ENCODE peak calls at places on chromosomes 4 and X, in four cellular contexts. One of them, this sample, is unnamed.

GRCh38 chrX:102712216-102712966 is at the start of gene GPRASP2:
- DNase-seq in IMR-90: no peak
- DNase-seq in GM12878: no peak
- DNase-seq in K562: peak
- DNase-seq in this sample: peak

GRCh38 chr4:170652571-170652970 is 562.8 kb upstream of the AADAT start:
- DNase-seq in IMR-90: peak
- DNase-seq in GM12878: no peak
- DNase-seq in K562: no peak
- DNase-seq in this sample: no peak

GRCh38 chrX:154804957-154805695 is at the start of gene MPP1:
- DNase-seq in IMR-90: peak
- DNase-seq in GM12878: peak
- DNase-seq in K562: peak
- DNase-seq in this sample: peak

GRCh38 chr4:91935217-91935616 is 368.5 kb upstream of the GRID2 start:
- DNase-seq in IMR-90: no peak
- DNase-seq in GM12878: no peak
- DNase-seq in K562: no peak
- DNase-seq in this sample: no peak

GRCh38 chrX:116436358-116436816 is at the start of gene SLC6A14:
- DNase-seq in IMR-90: no peak
- DNase-seq in GM12878: no peak
- DNase-seq in K562: no peak
- DNase-seq in this sample: no peak

GRCh38 chr4:6180841-6181631 is 19.3 kb downstream of the JAKMIP1 start:
- DNase-seq in IMR-90: no peak
- DNase-seq in GM12878: peak
- DNase-seq in K562: no peak
- DNase-seq in this sample: no peak

GRCh38 chr4:3436798-3437581 is 4.8 kb upstream of the HGFAC start:
- DNase-seq in IMR-90: peak
- DNase-seq in GM12878: peak
- DNase-seq in K562: no peak
- DNase-seq in this sample: peak

GRCh38 chrX:155718964-155719586 is 106.3 kb upstream of the TMLHE start:
- DNase-seq in IMR-90: no peak
- DNase-seq in GM12878: no peak
- DNase-seq in K562: no peak
- DNase-seq in this sample: no peak

GRCh38 chr4:105474110-105474518 is 252 bp upstream of the PPA2 start:
- DNase-seq in IMR-90: peak
- DNase-seq in GM12878: no peak
- DNase-seq in K562: no peak
- DNase-seq in this sample: peak

GRCh38 chr4:123980736-123981285 is 584.2 kb downstream of the SPRY1 start:
- DNase-seq in IMR-90: no peak
- DNase-seq in GM12878: no peak
- DNase-seq in K562: no peak
- DNase-seq in this sample: no peak

GRCh38 chrX:48470110-48470832 is at the start of gene SLC38A5:
- DNase-seq in IMR-90: no peak
- DNase-seq in GM12878: no peak
- DNase-seq in K562: peak
- DNase-seq in this sample: no peak

GRCh38 chr4:123506311-123506685 is 109.7 kb downstream of the SPRY1 start:
- DNase-seq in IMR-90: no peak
- DNase-seq in GM12878: no peak
- DNase-seq in K562: no peak
- DNase-seq in this sample: no peak

GRCh38 chr4:85760521-85760920 is 285.6 kb downstream of the ARHGAP24 start:
- DNase-seq in IMR-90: no peak
- DNase-seq in GM12878: no peak
- DNase-seq in K562: no peak
- DNase-seq in this sample: no peak

GRCh38 chr4:133618963-133619362 is 469.9 kb downstream of the PCDH10 start:
- DNase-seq in IMR-90: no peak
- DNase-seq in GM12878: no peak
- DNase-seq in K562: no peak
- DNase-seq in this sample: no peak

GRCh38 chrX:34559325-34559724 is 97.8 kb downstream of the TMEM47 start:
- DNase-seq in IMR-90: peak
- DNase-seq in GM12878: no peak
- DNase-seq in K562: no peak
- DNase-seq in this sample: peak

GRCh38 chrX:34562006-34562405 is 95.1 kb downstream of the TMEM47 start:
- DNase-seq in IMR-90: no peak
- DNase-seq in GM12878: no peak
- DNase-seq in K562: no peak
- DNase-seq in this sample: no peak

GRCh38 chrX:34560180-34560579 is 96.9 kb downstream of the TMEM47 start:
- DNase-seq in IMR-90: no peak
- DNase-seq in GM12878: no peak
- DNase-seq in K562: no peak
- DNase-seq in this sample: no peak

GRCh38 chrX:34563061-34563460 is 94.0 kb downstream of the TMEM47 start:
- DNase-seq in IMR-90: no peak
- DNase-seq in GM12878: no peak
- DNase-seq in K562: no peak
- DNase-seq in this sample: no peak

GRCh38 chrX:34563809-34564208 is 93.3 kb downstream of the TMEM47 start:
- DNase-seq in IMR-90: no peak
- DNase-seq in GM12878: no peak
- DNase-seq in K562: no peak
- DNase-seq in this sample: no peak
- TF ChIP-seq ELK1 in IMR-90: no peak
- TF ChIP-seq ELK1 in GM12878: no peak
- TF ChIP-seq ELK1 in K562: no peak
- TF ChIP-seq ELK1 in this sample: no peak

DNA sequence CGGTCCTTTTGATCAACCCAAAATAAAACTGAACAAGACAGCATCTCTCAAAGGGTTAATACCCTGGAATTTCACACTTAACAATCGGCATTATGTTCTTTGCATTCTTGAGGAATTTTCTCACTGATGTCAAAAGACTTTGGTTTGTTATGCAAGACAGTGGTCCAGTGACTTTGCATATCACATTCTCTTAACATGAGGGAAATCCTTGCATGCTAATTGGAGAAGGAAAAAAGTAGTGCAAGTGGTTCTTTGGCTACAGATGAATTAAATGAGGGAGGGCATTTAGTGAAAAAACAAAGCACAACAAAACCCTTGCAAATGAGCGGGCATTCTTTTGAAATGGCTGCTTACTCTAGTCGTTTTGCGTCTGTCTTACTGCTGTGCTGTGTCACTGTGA is 105.1 kb upstream of the LIMCH1 start:
- DNase-seq in IMR-90: peak
- DNase-seq in GM12878: no peak
- DNase-seq in K562: no peak
- DNase-seq in this sample: peak
- TF ChIP-seq ELK1 in IMR-90: no peak
- TF ChIP-seq ELK1 in GM12878: no peak
- TF ChIP-seq ELK1 in K562: no peak
- TF ChIP-seq ELK1 in this sample: no peak

DNA sequence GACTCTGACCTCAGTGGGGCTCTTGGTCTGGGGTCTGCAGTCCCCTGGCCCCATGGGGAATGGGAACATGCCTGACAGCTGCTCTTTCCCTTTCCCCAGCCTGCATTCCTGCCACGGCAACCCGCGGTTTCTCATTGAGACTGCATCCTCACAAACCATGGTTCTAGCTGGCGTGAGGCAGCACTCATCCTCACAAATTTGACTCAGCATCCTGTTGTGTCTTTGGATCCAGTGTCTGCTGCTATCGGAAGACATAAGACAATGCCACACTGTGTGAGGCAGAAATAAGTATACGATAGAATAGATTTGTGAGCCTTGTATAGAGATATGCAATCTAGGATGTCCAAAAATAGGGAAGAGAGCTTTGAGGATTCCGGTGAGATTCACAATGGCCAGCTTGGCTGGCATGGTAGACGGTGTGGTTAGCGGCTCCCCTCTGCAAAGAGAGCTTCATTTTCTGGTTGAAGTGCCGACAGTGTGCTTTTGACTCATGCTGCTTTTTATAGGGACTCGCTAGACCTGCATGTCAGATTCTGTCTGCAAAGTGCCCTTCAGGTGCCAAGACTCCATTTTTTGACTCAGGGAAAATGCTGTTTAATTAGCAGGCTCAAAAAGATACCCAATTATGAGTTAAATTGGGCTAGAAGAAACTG is 161.3 kb upstream of the PSAPL1 start:
- DNase-seq in IMR-90: no peak
- DNase-seq in GM12878: no peak
- DNase-seq in K562: no peak
- DNase-seq in this sample: no peak
- TF ChIP-seq ELK1 in IMR-90: no peak
- TF ChIP-seq ELK1 in GM12878: no peak
- TF ChIP-seq ELK1 in K562: no peak
- TF ChIP-seq ELK1 in this sample: no peak

GRCh38 chr4:74845834-74846233 is 51.5 kb upstream of the BTC start:
- DNase-seq in IMR-90: no peak
- DNase-seq in GM12878: no peak
- DNase-seq in K562: no peak
- DNase-seq in this sample: no peak
- TF ChIP-seq ELK1 in IMR-90: no peak
- TF ChIP-seq ELK1 in GM12878: no peak
- TF ChIP-seq ELK1 in K562: no peak
- TF ChIP-seq ELK1 in this sample: no peak

GRCh38 chrX:39470588-39471155 is 627.1 kb downstream of the BCOR start:
- DNase-seq in IMR-90: peak
- DNase-seq in GM12878: no peak
- DNase-seq in K562: no peak
- DNase-seq in this sample: no peak
- TF ChIP-seq ELK1 in IMR-90: no peak
- TF ChIP-seq ELK1 in GM12878: no peak
- TF ChIP-seq ELK1 in K562: no peak
- TF ChIP-seq ELK1 in this sample: no peak

GRCh38 chr4:970854-971520 is 2.4 kb downstream of the DGKQ start:
- DNase-seq in IMR-90: no peak
- DNase-seq in GM12878: no peak
- DNase-seq in K562: no peak
- DNase-seq in this sample: no peak

GRCh38 chr4:971670-972500 is 1.5 kb downstream of the DGKQ start:
- DNase-seq in IMR-90: no peak
- DNase-seq in GM12878: no peak
- DNase-seq in K562: no peak
- DNase-seq in this sample: no peak

GRCh38 chr4:973431-974397 is at the start of gene DGKQ:
- DNase-seq in IMR-90: peak
- DNase-seq in GM12878: no peak
- DNase-seq in K562: peak
- DNase-seq in this sample: peak

GRCh38 chr4:974668-975067 is 1.3 kb upstream of the DGKQ start:
- DNase-seq in IMR-90: no peak
- DNase-seq in GM12878: no peak
- DNase-seq in K562: no peak
- DNase-seq in this sample: no peak

GRCh38 chr4:972651-973424 is 531 bp downstream of the DGKQ start:
- DNase-seq in IMR-90: no peak
- DNase-seq in GM12878: no peak
- DNase-seq in K562: peak
- DNase-seq in this sample: peak
- TF ChIP-seq ELK1 in IMR-90: no peak
- TF ChIP-seq ELK1 in GM12878: no peak
- TF ChIP-seq ELK1 in K562: no peak
- TF ChIP-seq ELK1 in this sample: no peak

GRCh38 chrX:137171626-137172025 is 137.8 kb upstream of the GPR101 start:
- DNase-seq in IMR-90: no peak
- DNase-seq in GM12878: no peak
- DNase-seq in K562: no peak
- DNase-seq in this sample: no peak
- TF ChIP-seq ELK1 in IMR-90: no peak
- TF ChIP-seq ELK1 in GM12878: no peak
- TF ChIP-seq ELK1 in K562: no peak
- TF ChIP-seq ELK1 in this sample: no peak

This sample was measured in A549.